ENCODE peak calls at places on chromosomes 16 and 17, in four cellular contexts. C is mammary epithelial cell, V is bronchial epithelial cell, X is omental fat pad. U is an unnamed sample.
A peak's percentile ranks its signal among the peaks of the same experiment; 100 is the strongest.

GRCh38 chr17:3715296-3715695 is 8.4 kb upstream of the HASPIN start:
- DNase-seq in C (no peak), V (no peak), X (no peak), U (no peak)

GRCh38 chr17:73371846-73372245 is 60.0 kb upstream of the CDC42EP4 start:
- DNase-seq in C (no peak), V (no peak), X (no peak), U (no peak)

GRCh38 chr17:8474826-8475225 is 39.1 kb downstream of the NDEL1 start:
- DNase-seq in C (no peak), V (no peak), X (no peak), U (no peak)

GRCh38 chr16:50288920-50289319 is 22.6 kb downstream of the ADCY7 start:
- DNase-seq in C (no peak), V (no peak), X (no peak), U (no peak)

GRCh38 chr17:73757324-73757942 is 113.2 kb upstream of the SDK2 start:
- DNase-seq in C (no peak), V (no peak), X (no peak), U (no peak)

GRCh38 chr17:5630434-5630833 is 46.1 kb upstream of the NLRP1 start:
- DNase-seq in C (no peak), V (no peak), X (no peak), U (peak; percentile 78)

GRCh38 chr16:52364500-52364899 is 182.4 kb downstream of the TOX3 start:
- DNase-seq in C (no peak), V (no peak), X (no peak), U (no peak)

GRCh38 chr16:89404561-89404960 is 85.8 kb downstream of the ANKRD11 start:
- DNase-seq in C (peak; percentile 62), V (peak; percentile 69), X (no peak), U (no peak)

GRCh38 chr16:14669776-14670175 is 24.3 kb downstream of the PLA2G10 start:
- DNase-seq in C (no peak), V (peak; percentile 11), X (no peak), U (no peak)

GRCh38 chr16:54657709-54658102 is 273.0 kb upstream of the IRX5 start:
- DNase-seq in C (no peak), V (no peak), X (no peak), U (no peak)

GRCh38 chr16:24255446-24256352 is at the start of gene CACNG3:
- DNase-seq in C (peak; percentile 9), V (no peak), X (no peak), U (no peak)

GRCh38 chr16:67942200-67942509 is 1.8 kb downstream of the LCAT start:
- DNase-seq in C (no peak), V (peak; percentile 21), X (no peak), U (no peak)

GRCh38 chr16:2149630-2150417 is 1.4 kb downstream of the RAB26 start:
- DNase-seq in C (no peak), V (peak; percentile 7), X (no peak), U (no peak)

GRCh38 chr16:10521681-10522274 is 58.6 kb downstream of the EMP2 start:
- DNase-seq in C (peak; percentile 45), V (peak; percentile 62), X (no peak), U (peak; percentile 56)

GRCh38 chr17:74450231-74450630 is 16.2 kb upstream of the CD300A start:
- DNase-seq in C (no peak), V (no peak), X (no peak), U (no peak)

GRCh38 chr16:20867585-20867984 is 32.6 kb downstream of the DCUN1D3 start:
- DNase-seq in C (peak; percentile 58), V (peak; percentile 32), X (no peak), U (peak; percentile 37)

GRCh38 chr17:17204041-17204591 is 2.0 kb downstream of the PLD6 start:
- DNase-seq in C (no peak), V (no peak), X (no peak), U (no peak)

GRCh38 chr16:81848306-81848853 is 69.3 kb downstream of the PLCG2 start:
- DNase-seq in C (no peak), V (no peak), X (no peak), U (no peak)

GRCh38 chr16:85350146-85350728 is 238.0 kb upstream of the CIBAR2 start:
- DNase-seq in C (no peak), V (peak; percentile 69), X (no peak), U (no peak)

GRCh38 chr17:75645889-75646625 is 12.8 kb downstream of the SMIM5 start:
- DNase-seq in C (no peak), V (peak; percentile 80), X (no peak), U (no peak)

GRCh38 chr17:72334205-72334604 is 213.4 kb downstream of the SOX9 start:
- DNase-seq in C (peak; percentile 33), V (no peak), X (no peak), U (peak; percentile 73)

GRCh38 chr16:49661465-49662187 is 194.3 kb downstream of the ZNF423 start:
- DNase-seq in C (no peak), V (no peak), X (no peak), U (no peak)